ENCODE peak calls at places on chromosomes 16 and 17, in eight cellular contexts. H is esophagus squamous epithelium, I is right lobe of liver, S is heart right ventricle, A is neuronal stem cell, C is Peyer's patch, R is tibial artery, K is fibroblast of lung. L is an unnamed sample. For H3K36me3, the result is how much of the 10 kb centered on the place peaks cover.

GRCh38 chr17:33905338-33905800 is 349.7 kb upstream of the CCL2 start:
- DNase-seq in K (no peak), S (no peak), R (no peak), C (no peak), H (no peak), I (no peak), A (no peak), L (no peak)

GRCh38 chr16:13453325-13453724 is 466.6 kb upstream of the ERCC4 start:
- DNase-seq in C (no peak), H (no peak), K (no peak), I (peak), A (no peak), S (no peak), R (no peak), L (no peak)

GRCh38 chr17:42282478-42283080 is 5.7 kb upstream of the STAT5A start:
- DNase-seq in C (peak), R (no peak), A (no peak), I (peak), S (no peak), K (no peak), H (no peak), L (no peak)

GRCh38 chr16:56657555-56658430 is at the start of gene MT1F:
- DNase-seq in S (peak), I (peak), H (no peak), C (peak), A (peak), K (peak), R (peak), L (peak)

GRCh38 chr17:20092292-20092867 is 83.2 kb downstream of the SPECC1 start:
- DNase-seq in C (no peak), H (no peak), I (no peak), K (no peak), A (no peak), R (no peak), S (no peak), L (no peak)

GRCh38 chr16:17499223-17499902 is 28.6 kb upstream of the XYLT1 start:
- DNase-seq in S (no peak), A (no peak), C (no peak), K (peak), R (no peak), H (no peak), I (no peak), L (no peak)

GRCh38 chr17:52048503-52048902 is 110.0 kb downstream of the CA10 start:
- DNase-seq in R (no peak), A (no peak), I (no peak), H (no peak), K (no peak), C (no peak), S (no peak), L (no peak)

GRCh38 chr16:66954097-66954659 is 6.9 kb upstream of the CES3 start:
- DNase-seq in C (peak), K (peak), A (no peak), S (peak), H (no peak), R (peak), I (peak), L (no peak)

GRCh38 chr16:19235886-19236285 is 49.6 kb upstream of the CLEC19A start:
- DNase-seq in C (no peak), S (no peak), H (no peak), A (no peak), R (no peak), I (no peak), K (no peak), L (no peak)

GRCh38 chr16:88649195-88649923 is 1.5 kb downstream of the CYBA start:
- DNase-seq in S (no peak), H (no peak), C (peak), K (no peak), R (no peak), I (no peak), A (no peak), L (no peak)
- H3K27ac ChIP-seq in S (peak), H (peak), C (peak), K (no peak), R (no peak), I (peak), A (no peak), L (peak)

GRCh38 chr17:7223375-7223774 is 3.6 kb downstream of the ACADVL start:
- DNase-seq in R (no peak), H (no peak), I (no peak), S (no peak), C (no peak), A (no peak), K (no peak), L (no peak)
- H3K36me3 ChIP-seq in R (half or more), H (under half), I (under half), S (half or more), C (under half), A (half or more), K (under half), L (half or more)

DNA sequence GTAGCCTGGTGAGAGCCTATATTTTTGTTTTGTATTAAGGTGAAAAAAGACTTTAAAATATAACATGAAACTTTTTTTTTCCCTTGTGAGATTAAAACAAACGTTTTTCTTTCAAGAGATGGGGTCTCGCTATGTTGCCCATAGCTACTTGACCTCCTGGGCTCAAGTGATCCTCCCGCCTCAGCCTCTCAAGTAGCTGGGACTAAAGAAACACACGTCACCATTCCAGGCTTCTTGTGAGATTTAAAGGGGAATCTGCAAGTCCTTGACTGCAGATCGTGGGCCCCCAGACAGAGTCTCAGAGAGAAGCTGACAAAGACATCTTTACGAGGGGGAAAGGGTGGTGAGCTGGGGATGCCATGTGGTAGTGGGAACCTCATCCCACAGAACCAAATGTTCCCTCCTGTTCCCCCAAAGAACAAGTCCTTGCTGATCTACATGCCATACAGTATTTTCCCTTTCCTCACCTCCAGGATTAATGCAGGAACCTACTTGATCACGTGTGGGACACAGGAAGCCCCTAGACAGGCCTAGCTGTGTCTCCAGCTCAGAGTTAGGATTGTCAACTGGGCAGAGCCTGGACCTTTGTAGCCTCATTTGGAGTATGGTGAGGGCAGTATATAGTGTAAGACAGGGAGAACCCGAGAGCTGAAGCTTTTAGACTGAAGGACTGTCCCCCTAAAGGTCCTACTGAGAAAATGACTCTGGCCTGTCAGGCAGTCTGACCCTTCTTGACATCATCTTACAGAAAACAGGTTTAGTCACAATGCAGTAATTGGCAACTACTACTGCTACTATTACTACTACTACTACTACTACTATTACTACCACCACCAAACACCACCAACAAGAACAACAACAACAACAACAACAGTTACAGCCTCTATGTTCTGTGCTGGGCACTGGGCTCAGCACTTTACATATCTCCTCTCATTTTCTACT is 4.1 kb downstream of the MAP3K14 start:
- DNase-seq in K (no peak), A (no peak), I (no peak), R (no peak), H (no peak), C (no peak), S (no peak), L (no peak)
- H3K27ac ChIP-seq in K (peak), A (no peak), I (peak), R (peak), H (peak), C (peak), S (peak), L (peak)

GRCh38 chr17:82941021-82942001 is 101.5 kb upstream of the ZNF750 start:
- DNase-seq in H (no peak), K (no peak), R (no peak), A (no peak), C (peak), S (no peak), I (peak), L (no peak)
- H3K36me3 ChIP-seq in H (under half), K (under half), R (half or more), A (half or more), C (under half), S (half or more), I (under half), L (half or more)